ENCODE peak calls at places on chromosome 3, in eight cellular contexts. Z is mesothelial cell of epicardium, F is GM23248, X is NCI-H69, D is NCI-H1092, Y is epithelial cell of esophagus, R is EH, J is nephron progenitor cell. C is an unnamed sample.

GRCh38 chr3:170128977-170129431 is 52.5 kb downstream of the PHC3 start:
- DNase-seq in Z (no peak), F (peak), X (peak), D (no peak), Y (peak), R (peak), J (no peak), C (no peak)

GRCh38 chr3:45679805-45680204 is 9.4 kb upstream of the SACM1L start:
- DNase-seq in Z (no peak), F (no peak), X (no peak), D (no peak), Y (no peak), R (no peak), J (no peak), C (no peak)

GRCh38 chr3:125154800-125155269 is 57.7 kb downstream of the SLC12A8 start:
- DNase-seq in Z (no peak), F (no peak), X (no peak), D (no peak), Y (no peak), R (no peak), J (no peak), C (no peak)

GRCh38 chr3:80612366-80612765 is 844.6 kb upstream of the ROBO1 start:
- DNase-seq in Z (no peak), F (no peak), X (no peak), D (no peak), Y (no peak), R (no peak), J (no peak), C (no peak)

GRCh38 chr3:67289626-67290025 is 291.5 kb downstream of the KBTBD8 start:
- DNase-seq in Z (no peak), F (no peak), X (no peak), D (no peak), Y (no peak), R (no peak), J (no peak), C (no peak)

GRCh38 chr3:111484666-111485065 is 57.3 kb upstream of the CD96 start:
- DNase-seq in Z (no peak), F (peak), X (no peak), D (no peak), Y (no peak), R (peak), J (no peak), C (no peak)

GRCh38 chr3:84968701-84969235 is 10.0 kb downstream of the CADM2 start:
- DNase-seq in Z (no peak), F (no peak), X (no peak), D (no peak), Y (no peak), R (no peak), J (no peak), C (no peak)

GRCh38 chr3:143307613-143308183 is 188.1 kb downstream of the CHST2 start:
- DNase-seq in Z (no peak), F (peak), X (no peak), D (no peak), Y (peak), R (peak), J (no peak), C (no peak)

GRCh38 chr3:172285844-172286243 is 162.4 kb downstream of the GHSR start:
- DNase-seq in Z (no peak), F (peak), X (no peak), D (no peak), Y (peak), R (peak), J (no peak), C (no peak)

GRCh38 chr3:16090013-16090412 is 84.5 kb upstream of the GALNT15 start:
- DNase-seq in Z (no peak), F (peak), X (no peak), D (no peak), Y (peak), R (peak), J (no peak), C (no peak)

GRCh38 chr3:169668081-169668956 is 4.8 kb upstream of the MECOM start:
- DNase-seq in Z (no peak), F (peak), X (peak), D (peak), Y (peak), R (no peak), J (peak), C (no peak)

GRCh38 chr3:141682007-141682406 is 56.1 kb upstream of the RNF7 start:
- DNase-seq in Z (no peak), F (no peak), X (no peak), D (no peak), Y (no peak), R (no peak), J (no peak), C (no peak)